ENCODE peak calls at places on chromosomes 16 and 17, in five cellular contexts. One of them, this sample, is unnamed.
A peak's percentile ranks its signal among the peaks of the same experiment; 100 is the strongest.

GRCh38 chr16:4350787-4351659 is at the start of gene PAM16:
- DNase-seq in NCI-H1417 treated with DMSO at 0.1 percent for 48 hours: peak; percentile 78
- DNase-seq in HT1080: peak; percentile 89
- DNase-seq in AG04449: peak; percentile 47
- DNase-seq in upper lobe of right lung: peak; percentile 99
- DNase-seq in this sample: no peak

GRCh38 chr17:79851461-79851817 is 12.2 kb upstream of the CBX4 start:
- DNase-seq in NCI-H1417 treated with DMSO at 0.1 percent for 48 hours: peak; percentile 34
- DNase-seq in AG04449: no peak
- DNase-seq in upper lobe of right lung: peak; percentile 82
- DNase-seq in HT1080: no peak
- DNase-seq in this sample: no peak

GRCh38 chr17:36743130-36743529 is 141.7 kb downstream of the MRM1 start:
- DNase-seq in NCI-H1417 treated with DMSO at 0.1 percent for 48 hours: no peak
- DNase-seq in upper lobe of right lung: peak; percentile 79
- DNase-seq in HT1080: no peak
- DNase-seq in AG04449: no peak
- DNase-seq in this sample: no peak

GRCh38 chr17:3512512-3513171 is 36.8 kb downstream of the ASPA start:
- DNase-seq in AG04449: peak; percentile 4
- DNase-seq in upper lobe of right lung: no peak
- DNase-seq in NCI-H1417 treated with DMSO at 0.1 percent for 48 hours: no peak
- DNase-seq in HT1080: no peak
- DNase-seq in this sample: no peak

GRCh38 chr16:84227548-84227947 is 12.3 kb downstream of the KCNG4 start:
- DNase-seq in HT1080: no peak
- DNase-seq in AG04449: no peak
- DNase-seq in NCI-H1417 treated with DMSO at 0.1 percent for 48 hours: no peak
- DNase-seq in upper lobe of right lung: no peak
- DNase-seq in this sample: no peak

GRCh38 chr17:62910277-62910676 is 55.8 kb upstream of the TANC2 start:
- DNase-seq in NCI-H1417 treated with DMSO at 0.1 percent for 48 hours: no peak
- DNase-seq in HT1080: no peak
- DNase-seq in upper lobe of right lung: no peak
- DNase-seq in AG04449: no peak
- DNase-seq in this sample: no peak

GRCh38 chr16:1771072-1771863 is at the start of gene NME3:
- DNase-seq in NCI-H1417 treated with DMSO at 0.1 percent for 48 hours: no peak
- DNase-seq in AG04449: no peak
- DNase-seq in HT1080: no peak
- DNase-seq in upper lobe of right lung: peak; percentile 90
- DNase-seq in this sample: no peak

GRCh38 chr17:35338230-35338629 is 35.2 kb downstream of the SLFN11 start:
- DNase-seq in upper lobe of right lung: no peak
- DNase-seq in HT1080: no peak
- DNase-seq in AG04449: no peak
- DNase-seq in NCI-H1417 treated with DMSO at 0.1 percent for 48 hours: no peak
- DNase-seq in this sample: no peak

GRCh38 chr17:77555741-77556291 is 402.7 kb upstream of the TNRC6C start:
- DNase-seq in HT1080: no peak
- DNase-seq in AG04449: no peak
- DNase-seq in upper lobe of right lung: no peak
- DNase-seq in NCI-H1417 treated with DMSO at 0.1 percent for 48 hours: peak; percentile 58
- DNase-seq in this sample: no peak

GRCh38 chr17:63848834-63849689 is 6.6 kb upstream of the SMARCD2 start:
- DNase-seq in AG04449: no peak
- DNase-seq in HT1080: peak; percentile 30
- DNase-seq in upper lobe of right lung: peak; percentile 96
- DNase-seq in NCI-H1417 treated with DMSO at 0.1 percent for 48 hours: no peak
- DNase-seq in this sample: no peak

This sample was measured in chondrocyte.